ENCODE peak calls at places on chromosomes 3 and 15, in five cellular contexts. One of them, this sample, is unnamed.

GRCh38 chr15:59300618-59301139 is 72.0 kb downstream of the MYO1E start:
- DNase-seq in HFF-Myc: no peak
- DNase-seq in CD8-positive, alpha-beta T cell: no peak
- DNase-seq in BJ: no peak
- DNase-seq in left ventricle myocardium inferior: no peak
- DNase-seq in this sample: no peak

GRCh38 chr15:43220991-43221403 is at the start of gene EPB42:
- DNase-seq in HFF-Myc: no peak
- DNase-seq in CD8-positive, alpha-beta T cell: no peak
- DNase-seq in BJ: no peak
- DNase-seq in left ventricle myocardium inferior: no peak
- DNase-seq in this sample: no peak

GRCh38 chr3:52174896-52175295 is 20.7 kb upstream of the POC1A start:
- DNase-seq in HFF-Myc: no peak
- DNase-seq in CD8-positive, alpha-beta T cell: no peak
- DNase-seq in BJ: no peak
- DNase-seq in left ventricle myocardium inferior: no peak
- DNase-seq in this sample: no peak

GRCh38 chr3:186825294-186825821 is 17.2 kb upstream of the ADIPOQ start:
- DNase-seq in HFF-Myc: no peak
- DNase-seq in CD8-positive, alpha-beta T cell: no peak
- DNase-seq in BJ: no peak
- DNase-seq in left ventricle myocardium inferior: no peak
- DNase-seq in this sample: peak

GRCh38 chr3:46763178-46763577 is 45.5 kb upstream of the PRSS50 start:
- DNase-seq in HFF-Myc: no peak
- DNase-seq in CD8-positive, alpha-beta T cell: no peak
- DNase-seq in BJ: no peak
- DNase-seq in left ventricle myocardium inferior: no peak
- DNase-seq in this sample: no peak

GRCh38 chr3:65245133-65246076 is 557.6 kb upstream of the ADAMTS9 start:
- DNase-seq in HFF-Myc: no peak
- DNase-seq in CD8-positive, alpha-beta T cell: no peak
- DNase-seq in BJ: no peak
- DNase-seq in left ventricle myocardium inferior: no peak
- DNase-seq in this sample: no peak

GRCh38 chr3:188296761-188297689 is 143.1 kb downstream of the LPP start:
- DNase-seq in HFF-Myc: no peak
- DNase-seq in CD8-positive, alpha-beta T cell: no peak
- DNase-seq in BJ: peak
- DNase-seq in left ventricle myocardium inferior: no peak
- DNase-seq in this sample: peak

GRCh38 chr3:40779039-40779438 is 254.3 kb downstream of the ZNF621 start:
- DNase-seq in HFF-Myc: no peak
- DNase-seq in CD8-positive, alpha-beta T cell: no peak
- DNase-seq in BJ: no peak
- DNase-seq in left ventricle myocardium inferior: no peak
- DNase-seq in this sample: no peak

GRCh38 chr15:23038741-23039150 is 623 bp downstream of the TUBGCP5 start:
- DNase-seq in HFF-Myc: no peak
- DNase-seq in CD8-positive, alpha-beta T cell: no peak
- DNase-seq in BJ: no peak
- DNase-seq in left ventricle myocardium inferior: no peak
- DNase-seq in this sample: no peak

GRCh38 chr3:30795176-30795575 is 99.3 kb downstream of the GADL1 start:
- DNase-seq in HFF-Myc: no peak
- DNase-seq in CD8-positive, alpha-beta T cell: no peak
- DNase-seq in BJ: no peak
- DNase-seq in left ventricle myocardium inferior: no peak
- DNase-seq in this sample: no peak

GRCh38 chr15:74387988-74388955 is 20.8 kb upstream of the CYP11A1 start:
- DNase-seq in HFF-Myc: no peak
- DNase-seq in CD8-positive, alpha-beta T cell: no peak
- DNase-seq in BJ: no peak
- DNase-seq in left ventricle myocardium inferior: no peak
- DNase-seq in this sample: no peak

GRCh38 chr3:104988491-104988890 is 378.2 kb upstream of the ALCAM start:
- DNase-seq in HFF-Myc: no peak
- DNase-seq in CD8-positive, alpha-beta T cell: no peak
- DNase-seq in BJ: no peak
- DNase-seq in left ventricle myocardium inferior: no peak
- DNase-seq in this sample: no peak

GRCh38 chr15:45105586-45105985 is 8.4 kb downstream of the DUOX2 start:
- DNase-seq in HFF-Myc: no peak
- DNase-seq in CD8-positive, alpha-beta T cell: no peak
- DNase-seq in BJ: no peak
- DNase-seq in left ventricle myocardium inferior: no peak
- DNase-seq in this sample: no peak

GRCh38 chr3:107431048-107431297 is 53.7 kb downstream of the CCDC54 start:
- DNase-seq in HFF-Myc: no peak
- DNase-seq in CD8-positive, alpha-beta T cell: peak
- DNase-seq in BJ: no peak
- DNase-seq in left ventricle myocardium inferior: peak
- DNase-seq in this sample: no peak

GRCh38 chr3:95926904-95927501 is 887.4 kb upstream of the EPHA6 start:
- DNase-seq in HFF-Myc: no peak
- DNase-seq in CD8-positive, alpha-beta T cell: no peak
- DNase-seq in BJ: no peak
- DNase-seq in left ventricle myocardium inferior: no peak
- DNase-seq in this sample: no peak

GRCh38 chr3:141940204-141940776 is 63.8 kb downstream of the ATP1B3 start:
- DNase-seq in HFF-Myc: peak
- DNase-seq in CD8-positive, alpha-beta T cell: no peak
- DNase-seq in BJ: peak
- DNase-seq in left ventricle myocardium inferior: no peak
- DNase-seq in this sample: peak

GRCh38 chr3:5239602-5240001 is 52.1 kb downstream of the EDEM1 start:
- DNase-seq in HFF-Myc: no peak
- DNase-seq in CD8-positive, alpha-beta T cell: no peak
- DNase-seq in BJ: no peak
- DNase-seq in left ventricle myocardium inferior: no peak
- DNase-seq in this sample: peak

GRCh38 chr3:51777985-51778384 is 1.1 kb downstream of the IQCF6 start:
- DNase-seq in HFF-Myc: no peak
- DNase-seq in CD8-positive, alpha-beta T cell: no peak
- DNase-seq in BJ: no peak
- DNase-seq in left ventricle myocardium inferior: peak
- DNase-seq in this sample: no peak

DNA sequence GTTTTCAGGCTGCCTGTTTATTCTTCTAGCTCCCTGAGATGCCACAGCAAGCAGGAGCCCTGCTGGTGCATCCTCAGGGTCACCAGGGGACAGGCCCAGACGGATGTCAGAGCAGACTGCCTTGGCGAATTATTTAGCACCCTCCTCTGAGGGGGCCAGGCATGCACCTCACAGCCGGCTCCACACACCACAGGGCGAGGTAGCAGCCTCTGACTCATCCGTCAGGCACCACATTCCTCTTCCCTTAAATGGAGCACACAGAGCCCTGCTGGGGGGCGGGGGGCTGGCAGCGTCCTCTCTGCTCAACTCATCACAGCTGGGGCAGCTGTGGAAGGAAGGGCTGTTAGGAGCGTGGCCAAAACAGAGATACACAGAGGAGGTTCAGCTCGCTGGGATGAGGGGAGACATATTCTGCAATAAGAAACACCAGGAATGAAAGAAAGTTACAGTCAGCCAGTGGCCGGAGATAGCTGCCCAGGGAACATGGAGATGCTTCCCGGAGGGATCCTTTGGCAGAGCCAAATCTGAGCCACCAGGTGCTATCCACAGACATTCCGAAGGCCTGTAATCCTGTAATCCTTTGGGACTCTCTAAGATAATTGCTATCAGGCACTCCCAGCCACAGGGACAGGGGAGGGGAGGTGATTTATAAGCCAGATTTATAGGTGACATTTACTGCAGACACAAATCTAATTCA is 13.9 kb upstream of the PRICKLE2 start:
- DNase-seq in HFF-Myc: peak
- DNase-seq in CD8-positive, alpha-beta T cell: no peak
- DNase-seq in BJ: peak
- DNase-seq in left ventricle myocardium inferior: peak
- DNase-seq in this sample: peak
- H3K4me3 ChIP-seq in HFF-Myc: no peak
- H3K4me3 ChIP-seq in CD8-positive, alpha-beta T cell: no peak
- H3K4me3 ChIP-seq in BJ: no peak
- H3K4me3 ChIP-seq in left ventricle myocardium inferior: peak
- H3K4me3 ChIP-seq in this sample: no peak

GRCh38 chr15:96342611-96343528 is 12.4 kb downstream of the NR2F2 start:
- DNase-seq in HFF-Myc: no peak
- DNase-seq in CD8-positive, alpha-beta T cell: no peak
- DNase-seq in BJ: no peak
- DNase-seq in left ventricle myocardium inferior: no peak
- DNase-seq in this sample: no peak
- TF ChIP-seq CTCF in HFF-Myc: no peak
- TF ChIP-seq CTCF in CD8-positive, alpha-beta T cell: no peak
- TF ChIP-seq CTCF in BJ: no peak
- TF ChIP-seq CTCF in left ventricle myocardium inferior: no peak
- TF ChIP-seq CTCF in this sample: no peak

GRCh38 chr3:16675805-16676204 is 70.6 kb upstream of the DAZL start:
- DNase-seq in HFF-Myc: no peak
- DNase-seq in CD8-positive, alpha-beta T cell: no peak
- DNase-seq in BJ: no peak
- DNase-seq in left ventricle myocardium inferior: no peak
- DNase-seq in this sample: no peak
- H3K4me3 ChIP-seq in HFF-Myc: no peak
- H3K4me3 ChIP-seq in CD8-positive, alpha-beta T cell: no peak
- H3K4me3 ChIP-seq in BJ: no peak
- H3K4me3 ChIP-seq in left ventricle myocardium inferior: no peak
- H3K4me3 ChIP-seq in this sample: no peak

GRCh38 chr15:67164811-67165652 is 89.4 kb downstream of the AAGAB start:
- DNase-seq in HFF-Myc: no peak
- DNase-seq in CD8-positive, alpha-beta T cell: no peak
- DNase-seq in BJ: no peak
- DNase-seq in left ventricle myocardium inferior: peak
- DNase-seq in this sample: no peak
- TF ChIP-seq CTCF in HFF-Myc: no peak
- TF ChIP-seq CTCF in CD8-positive, alpha-beta T cell: no peak
- TF ChIP-seq CTCF in BJ: no peak
- TF ChIP-seq CTCF in left ventricle myocardium inferior: no peak
- TF ChIP-seq CTCF in this sample: no peak

GRCh38 chr3:129412542-129413198 is 15.8 kb downstream of the EFCAB12 start:
- DNase-seq in HFF-Myc: no peak
- DNase-seq in CD8-positive, alpha-beta T cell: no peak
- DNase-seq in BJ: no peak
- DNase-seq in left ventricle myocardium inferior: no peak
- DNase-seq in this sample: no peak
- H3K4me3 ChIP-seq in HFF-Myc: no peak
- H3K4me3 ChIP-seq in CD8-positive, alpha-beta T cell: no peak
- H3K4me3 ChIP-seq in BJ: no peak
- H3K4me3 ChIP-seq in left ventricle myocardium inferior: no peak
- H3K4me3 ChIP-seq in this sample: no peak

GRCh38 chr15:39153718-39154117 is 427.2 kb upstream of the THBS1 start:
- DNase-seq in HFF-Myc: no peak
- DNase-seq in CD8-positive, alpha-beta T cell: no peak
- DNase-seq in BJ: no peak
- DNase-seq in left ventricle myocardium inferior: no peak
- DNase-seq in this sample: no peak

GRCh38 chr15:39156166-39156565 is 424.7 kb upstream of the THBS1 start:
- DNase-seq in HFF-Myc: no peak
- DNase-seq in CD8-positive, alpha-beta T cell: no peak
- DNase-seq in BJ: no peak
- DNase-seq in left ventricle myocardium inferior: peak
- DNase-seq in this sample: no peak

GRCh38 chr15:39154776-39155175 is 426.1 kb upstream of the THBS1 start:
- DNase-seq in HFF-Myc: no peak
- DNase-seq in CD8-positive, alpha-beta T cell: no peak
- DNase-seq in BJ: no peak
- DNase-seq in left ventricle myocardium inferior: no peak
- DNase-seq in this sample: no peak

GRCh38 chr15:39153058-39153457 is 427.8 kb upstream of the THBS1 start:
- DNase-seq in HFF-Myc: no peak
- DNase-seq in CD8-positive, alpha-beta T cell: no peak
- DNase-seq in BJ: no peak
- DNase-seq in left ventricle myocardium inferior: no peak
- DNase-seq in this sample: no peak

DNA sequence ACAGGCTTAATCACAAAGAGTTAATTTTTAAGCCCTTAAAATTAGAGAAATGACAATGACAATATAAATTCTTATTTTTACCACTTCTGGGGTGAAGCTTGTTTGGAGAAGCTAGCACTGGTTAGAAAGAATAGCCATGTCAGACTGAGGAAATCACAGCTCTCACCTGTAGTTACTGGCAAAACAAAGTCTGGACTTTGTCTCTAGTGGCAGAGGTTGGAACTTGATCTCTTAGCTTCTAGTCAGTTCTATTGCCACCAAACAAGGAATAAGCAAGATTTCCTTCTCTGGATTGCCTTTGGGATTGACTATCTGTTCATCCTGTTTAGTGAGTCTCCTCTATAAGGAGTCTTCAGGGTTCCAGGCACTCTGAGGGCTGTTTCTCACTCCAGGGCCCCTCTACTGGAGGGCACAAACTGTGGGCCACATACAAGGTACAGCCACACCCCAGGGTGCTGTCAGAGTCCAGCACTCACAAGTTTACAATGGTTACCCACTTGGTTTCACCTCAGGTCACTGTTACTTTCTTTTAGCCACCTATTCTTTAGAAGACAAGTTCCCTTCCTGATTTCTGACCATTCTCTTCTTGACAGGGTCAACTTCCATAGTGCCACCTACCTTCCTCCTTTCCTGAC is 426.6 kb upstream of the THBS1 start:
- DNase-seq in HFF-Myc: no peak
- DNase-seq in CD8-positive, alpha-beta T cell: no peak
- DNase-seq in BJ: no peak
- DNase-seq in left ventricle myocardium inferior: no peak
- DNase-seq in this sample: no peak
- TF ChIP-seq CTCF in HFF-Myc: no peak
- TF ChIP-seq CTCF in CD8-positive, alpha-beta T cell: no peak
- TF ChIP-seq CTCF in BJ: peak
- TF ChIP-seq CTCF in left ventricle myocardium inferior: no peak
- TF ChIP-seq CTCF in this sample: peak

This sample was measured in AG09309.